ENCODE peak calls at places on chromosome 2, in four cellular contexts. E is PC-3, P is AG09309, I is esophagus squamous epithelium. C is an unnamed sample.

GRCh38 chr2:63581266-63581961 is 6.9 kb downstream of the WDPCP start:
- DNase-seq in E (peak; percentile 18), P (no peak), I (no peak), C (no peak)

GRCh38 chr2:127508621-127509034 is 17.7 kb downstream of the IWS1 start:
- DNase-seq in E (peak; percentile 99), P (peak; percentile 99), I (peak; percentile 2), C (peak; percentile 76)

GRCh38 chr2:223101340-223102039 is 49.5 kb downstream of the KCNE4 start:
- DNase-seq in E (peak; percentile 61), P (no peak), I (no peak), C (no peak)

GRCh38 chr2:23850564-23851256 is 76.2 kb downstream of the ATAD2B start:
- DNase-seq in E (no peak), P (no peak), I (no peak), C (no peak)

GRCh38 chr2:112547333-112547732 is 5.1 kb downstream of the POLR1B start:
- DNase-seq in E (no peak), P (peak; percentile 14), I (no peak), C (peak; percentile 68)

GRCh38 chr2:241584446-241584845 is 25.9 kb downstream of the BOK start:
- DNase-seq in E (peak; percentile 36), P (no peak), I (no peak), C (no peak)

GRCh38 chr2:239824051-239824694 is 201.0 kb downstream of the NDUFA10 start:
- DNase-seq in E (peak; percentile 91), P (no peak), I (no peak), C (no peak)

GRCh38 chr2:20574423-20574911 is 76.4 kb downstream of the HS1BP3 start:
- DNase-seq in E (no peak), P (no peak), I (no peak), C (no peak)

GRCh38 chr2:3603536-3604206 is 8.8 kb downstream of the COLEC11 start:
- DNase-seq in E (no peak), P (no peak), I (no peak), C (no peak)

GRCh38 chr2:37600735-37601134 is 70.7 kb downstream of the CDC42EP3 start:
- DNase-seq in E (no peak), P (no peak), I (no peak), C (no peak)

GRCh38 chr2:143357956-143358355 is 228.7 kb downstream of the ARHGAP15 start:
- DNase-seq in E (no peak), P (no peak), I (no peak), C (no peak)

GRCh38 chr2:33441235-33441810 is 35.1 kb upstream of the RASGRP3 start:
- DNase-seq in E (peak; percentile 68), P (peak; percentile 51), I (no peak), C (no peak)

GRCh38 chr2:62826141-62826540 is 120.6 kb downstream of the EHBP1 start:
- DNase-seq in E (no peak), P (no peak), I (no peak), C (peak; percentile 46)

GRCh38 chr2:102253753-102254150 is 57.6 kb upstream of the IL1RL1 start:
- DNase-seq in E (peak; percentile 55), P (no peak), I (no peak), C (no peak)

GRCh38 chr2:102251042-102251848 is 60.1 kb upstream of the IL1RL1 start:
- DNase-seq in E (no peak), P (no peak), I (no peak), C (no peak)

GRCh38 chr2:102253140-102253752 is 58.1 kb upstream of the IL1RL1 start:
- DNase-seq in E (no peak), P (no peak), I (no peak), C (no peak)

GRCh38 chr2:102250278-102250821 is 61.0 kb upstream of the IL1RL1 start:
- DNase-seq in E (no peak), P (no peak), I (no peak), C (no peak)

DNA sequence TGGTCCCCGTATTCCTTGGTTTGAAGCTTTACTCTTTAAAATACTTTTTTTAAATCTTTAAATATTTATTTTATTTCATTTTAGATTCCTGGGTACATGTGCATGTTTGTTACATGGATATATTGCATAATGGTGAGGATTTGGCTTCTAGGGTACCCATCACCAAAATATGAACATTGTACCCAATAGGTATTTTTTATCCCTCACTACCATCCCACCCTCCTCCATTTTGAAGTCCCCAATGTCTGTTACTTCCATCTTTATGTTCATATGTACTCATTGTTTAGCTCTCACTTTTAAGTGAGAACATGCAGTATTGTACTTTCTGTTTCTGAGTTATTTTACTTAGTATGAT is 59.5 kb upstream of the IL1RL1 start:
- DNase-seq in E (no peak), P (no peak), I (no peak), C (no peak)
- TF ChIP-seq CTCF in E (no peak), P (no peak), I (no peak), C (no peak)

GRCh38 chr2:193240752-193241151 is 1046.0 kb upstream of the TMEFF2 start:
- DNase-seq in E (peak; percentile 25), P (no peak), I (no peak), C (peak; percentile 12)
- TF ChIP-seq CTCF in E (peak; percentile 65), P (no peak), I (no peak), C (peak; percentile 46)

GRCh38 chr2:85151026-85151425 is 17.8 kb downstream of the TCF7L1 start:
- DNase-seq in E (no peak), P (no peak), I (no peak), C (no peak)

GRCh38 chr2:85145116-85145820 is 12.1 kb downstream of the TCF7L1 start:
- DNase-seq in E (no peak), P (no peak), I (no peak), C (no peak)

GRCh38 chr2:85152895-85153294 is 19.7 kb downstream of the TCF7L1 start:
- DNase-seq in E (no peak), P (no peak), I (no peak), C (no peak)

GRCh38 chr2:85143463-85144082 is 10.4 kb downstream of the TCF7L1 start:
- DNase-seq in E (no peak), P (no peak), I (no peak), C (no peak)

GRCh38 chr2:85148190-85148589 is 15.0 kb downstream of the TCF7L1 start:
- DNase-seq in E (no peak), P (no peak), I (no peak), C (no peak)
- TF ChIP-seq CTCF in E (peak; percentile 13), P (no peak), I (no peak), C (no peak)

DNA sequence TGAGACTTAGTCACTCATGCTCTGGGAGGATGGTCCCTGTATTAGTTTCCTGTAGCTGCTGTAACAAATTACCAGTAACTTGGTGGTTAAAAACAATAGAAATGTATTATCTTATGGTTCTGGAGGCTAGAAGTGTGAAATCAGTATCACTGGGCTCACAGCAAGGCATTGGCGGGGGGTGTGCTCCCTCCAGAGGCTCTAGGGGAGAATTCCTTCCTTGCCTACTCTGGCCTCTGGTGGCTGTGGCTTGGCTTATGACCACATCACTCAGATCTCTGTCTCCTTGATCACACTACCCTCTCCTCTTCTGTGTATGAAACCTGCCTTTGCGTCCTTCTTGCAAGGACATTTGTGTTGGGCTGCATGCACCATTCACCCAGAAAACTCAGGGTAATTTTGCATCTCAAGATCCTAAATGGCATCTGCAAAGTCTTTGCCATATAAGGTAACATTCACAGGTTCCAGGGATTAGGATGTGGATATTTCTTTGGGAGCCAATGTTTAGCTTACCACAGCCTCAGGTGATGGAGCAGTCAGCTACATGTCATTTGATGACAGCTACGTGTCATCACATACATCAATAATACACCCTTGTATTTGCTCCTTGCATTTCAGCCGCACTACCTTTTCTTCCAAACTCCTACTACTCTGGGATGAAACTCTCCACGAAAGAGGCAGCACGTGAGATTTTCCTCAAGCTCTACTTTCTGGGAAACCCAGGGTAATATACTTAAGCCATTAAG is 49.6 kb upstream of the POU3F3 start:
- DNase-seq in E (no peak), P (no peak), I (no peak), C (no peak)
- TF ChIP-seq CTCF in E (no peak), P (no peak), I (no peak), C (no peak)

C was measured in retinal pigment epithelial cell.